ENCODE peak calls at places on chromosome 17, in five cellular contexts. O is stimulated activated CD8-positive, alpha-beta memory T cell treated with anti-CD3 and anti-CD28 coated beads, Interleukin-7, amount 100 ng/mL, for 4 hours; N is hippocampal formation; W is cardiac fibroblast; B is anterior cingulate cortex. U is an unnamed sample.

GRCh38 chr17:51683291-51683690 is 422.9 kb downstream of the UTP18 start:
- DNase-seq in O (no peak), W (no peak), B (no peak), N (no peak), U (no peak)

GRCh38 chr17:15660077-15660476 is 24.0 kb downstream of the TRIM16 start:
- DNase-seq in B (no peak), W (no peak), O (no peak), N (no peak), U (no peak)

GRCh38 chr17:59620518-59621259 is 994 bp downstream of the CLTC start:
- DNase-seq in W (peak), O (peak), B (peak), N (no peak), U (no peak)

GRCh38 chr17:81808778-81809555 is 5.0 kb downstream of the GCGR start:
- DNase-seq in N (no peak), W (no peak), B (no peak), O (no peak), U (no peak)

GRCh38 chr17:65202833-65203571 is 65.8 kb downstream of the RGS9 start:
- DNase-seq in N (no peak), B (no peak), O (no peak), W (no peak), U (no peak)

GRCh38 chr17:80352991-80353665 is 61.8 kb upstream of the ENDOV start:
- DNase-seq in O (no peak), W (no peak), B (no peak), N (no peak), U (no peak)

GRCh38 chr17:45035848-45036247 is 15.6 kb downstream of the DCAKD start:
- DNase-seq in B (no peak), W (no peak), O (no peak), N (no peak), U (no peak)

GRCh38 chr17:39404542-39405378 is 3.3 kb upstream of the FBXL20 start:
- DNase-seq in B (no peak), N (no peak), W (peak), O (no peak), U (peak)

GRCh38 chr17:41131979-41132378 is 8.0 kb upstream of the KRTAP4-12 start:
- DNase-seq in N (no peak), O (no peak), B (no peak), W (peak), U (peak)

GRCh38 chr17:82414548-82415281 is 3.4 kb upstream of the HEXD start:
- DNase-seq in N (peak), W (peak), O (peak), B (peak), U (peak)

GRCh38 chr17:43671075-43671692 is 9.5 kb upstream of the MEOX1 start:
- DNase-seq in N (no peak), W (peak), O (no peak), B (no peak), U (no peak)

GRCh38 chr17:79951361-79952264 is 84.1 kb downstream of the TBC1D16 start:
- DNase-seq in N (peak), W (peak), O (no peak), B (peak), U (peak)

GRCh38 chr17:62062313-62062712 is 2.8 kb downstream of the MED13 start:
- DNase-seq in O (no peak), N (no peak), W (peak), B (no peak), U (peak)

GRCh38 chr17:44380767-44381166 is 8.7 kb downstream of the ITGA2B start:
- DNase-seq in O (no peak), N (no peak), W (no peak), B (no peak), U (no peak)

GRCh38 chr17:70320642-70321345 is 151.5 kb downstream of the KCNJ2 start:
- DNase-seq in O (no peak), N (no peak), W (no peak), B (no peak), U (peak)

GRCh38 chr17:45677770-45678169 is 106.3 kb upstream of the CRHR1 start:
- DNase-seq in N (no peak), W (peak), O (no peak), B (peak), U (no peak)

GRCh38 chr17:44083250-44083849 is 12.8 kb downstream of the G6PC3 start:
- DNase-seq in B (no peak), O (no peak), N (no peak), W (no peak), U (peak)

GRCh38 chr17:14619821-14620220 is 318.9 kb downstream of the HS3ST3B1 start:
- DNase-seq in W (no peak), N (no peak), O (no peak), B (no peak), U (no peak)

GRCh38 chr17:1455291-1455747 is 713 bp downstream of the CRK start:
- DNase-seq in O (peak), N (no peak), W (peak), B (no peak), U (peak)

GRCh38 chr17:40073454-40074174 is 10.8 kb downstream of the THRA start:
- DNase-seq in N (no peak), B (no peak), O (no peak), W (no peak), U (no peak)

GRCh38 chr17:50817142-50817751 is 18.1 kb upstream of the WFIKKN2 start:
- DNase-seq in N (no peak), W (peak), B (no peak), O (peak), U (no peak)

GRCh38 chr17:76437467-76438402 is 15.2 kb downstream of the UBE2O start:
- DNase-seq in B (no peak), O (no peak), N (no peak), W (no peak), U (peak)

GRCh38 chr17:50260501-50260911 is 13.8 kb upstream of the TMEM92 start:
- DNase-seq in W (no peak), B (no peak), N (no peak), O (no peak), U (no peak)

GRCh38 chr17:8875957-8876356 is 8.5 kb upstream of the PIK3R6 start:
- DNase-seq in B (no peak), N (no peak), O (no peak), W (peak), U (no peak)

GRCh38 chr17:57096472-57097198 is 11.6 kb downstream of the AKAP1 start:
- DNase-seq in B (no peak), O (no peak), N (no peak), W (no peak), U (no peak)

GRCh38 chr17:81043725-81044427 is 8.9 kb downstream of the BAIAP2 start:
- DNase-seq in N (no peak), O (no peak), B (no peak), W (no peak), U (peak)

GRCh38 chr17:21539146-21539545 is 153.2 kb upstream of the KCNJ18 start:
- DNase-seq in N (no peak), B (no peak), O (no peak), W (peak), U (no peak)

GRCh38 chr17:82048571-82048971 is 3.0 kb downstream of the RFNG start:
- DNase-seq in N (no peak), B (no peak), W (no peak), O (no peak), U (no peak)

GRCh38 chr17:27224526-27225315 is 69.2 kb upstream of the WSB1 start:
- DNase-seq in W (peak), N (no peak), O (no peak), B (no peak), U (peak)

GRCh38 chr17:38719943-38720641 is 10.0 kb upstream of the CISD3 start:
- DNase-seq in O (no peak), W (no peak), N (no peak), B (no peak), U (no peak)

U was measured in renal cortical epithelial cell.